ENCODE peak calls at places on chromosomes 5 and 9, in six cellular contexts. One of them, this sample, is unnamed.

GRCh38 chr9:19985081-19985480 is 196.2 kb upstream of the SLC24A2 start:
- DNase-seq in aorta: no peak
- DNase-seq in CD4-positive, CD25-positive, alpha-beta regulatory T cell: no peak
- DNase-seq in WERI-Rb-1: no peak
- DNase-seq in mammary epithelial cell: no peak
- DNase-seq in heart left ventricle: no peak
- DNase-seq in this sample: no peak

GRCh38 chr9:76374702-76375543 is 19.3 kb downstream of the RFK start:
- DNase-seq in aorta: peak; percentile 82
- DNase-seq in CD4-positive, CD25-positive, alpha-beta regulatory T cell: no peak
- DNase-seq in WERI-Rb-1: peak; percentile 35
- DNase-seq in mammary epithelial cell: peak; percentile 72
- DNase-seq in heart left ventricle: peak; percentile 79
- DNase-seq in this sample: no peak

GRCh38 chr5:61578858-61579503 is 246.9 kb downstream of the ZSWIM6 start:
- DNase-seq in aorta: no peak
- DNase-seq in CD4-positive, CD25-positive, alpha-beta regulatory T cell: no peak
- DNase-seq in WERI-Rb-1: no peak
- DNase-seq in mammary epithelial cell: no peak
- DNase-seq in heart left ventricle: no peak
- DNase-seq in this sample: no peak

GRCh38 chr9:71652480-71652879 is 115.8 kb downstream of the CEMIP2 start:
- DNase-seq in aorta: no peak
- DNase-seq in CD4-positive, CD25-positive, alpha-beta regulatory T cell: no peak
- DNase-seq in WERI-Rb-1: no peak
- DNase-seq in mammary epithelial cell: no peak
- DNase-seq in heart left ventricle: no peak
- DNase-seq in this sample: no peak

GRCh38 chr5:78781611-78782356 is 133.2 kb upstream of the LHFPL2 start:
- DNase-seq in aorta: no peak
- DNase-seq in CD4-positive, CD25-positive, alpha-beta regulatory T cell: no peak
- DNase-seq in WERI-Rb-1: no peak
- DNase-seq in mammary epithelial cell: no peak
- DNase-seq in heart left ventricle: no peak
- DNase-seq in this sample: no peak

GRCh38 chr5:170468633-170469032 is 35.2 kb upstream of the KCNIP1 start:
- DNase-seq in aorta: no peak
- DNase-seq in CD4-positive, CD25-positive, alpha-beta regulatory T cell: no peak
- DNase-seq in WERI-Rb-1: no peak
- DNase-seq in mammary epithelial cell: no peak
- DNase-seq in heart left ventricle: no peak
- DNase-seq in this sample: no peak

GRCh38 chr9:30609713-30610112 is 1774.7 kb upstream of the ACO1 start:
- DNase-seq in aorta: no peak
- DNase-seq in CD4-positive, CD25-positive, alpha-beta regulatory T cell: no peak
- DNase-seq in WERI-Rb-1: no peak
- DNase-seq in mammary epithelial cell: no peak
- DNase-seq in heart left ventricle: no peak
- DNase-seq in this sample: no peak

GRCh38 chr9:72983056-72983455 is 30.2 kb upstream of the ALDH1A1 start:
- DNase-seq in aorta: no peak
- DNase-seq in CD4-positive, CD25-positive, alpha-beta regulatory T cell: no peak
- DNase-seq in WERI-Rb-1: no peak
- DNase-seq in mammary epithelial cell: no peak
- DNase-seq in heart left ventricle: no peak
- DNase-seq in this sample: no peak

GRCh38 chr5:178542455-178542854 is 47.7 kb downstream of the COL23A1 start:
- DNase-seq in aorta: peak; percentile 55
- DNase-seq in CD4-positive, CD25-positive, alpha-beta regulatory T cell: no peak
- DNase-seq in WERI-Rb-1: no peak
- DNase-seq in mammary epithelial cell: no peak
- DNase-seq in heart left ventricle: peak; percentile 42
- DNase-seq in this sample: no peak

GRCh38 chr5:57780306-57780958 is 297.8 kb upstream of the ACTBL2 start:
- DNase-seq in aorta: peak; percentile 61
- DNase-seq in CD4-positive, CD25-positive, alpha-beta regulatory T cell: no peak
- DNase-seq in WERI-Rb-1: no peak
- DNase-seq in mammary epithelial cell: no peak
- DNase-seq in heart left ventricle: peak; percentile 46
- DNase-seq in this sample: no peak

GRCh38 chr5:137501846-137502406 is 2.8 kb upstream of the SPOCK1 start:
- DNase-seq in aorta: no peak
- DNase-seq in CD4-positive, CD25-positive, alpha-beta regulatory T cell: no peak
- DNase-seq in WERI-Rb-1: no peak
- DNase-seq in mammary epithelial cell: no peak
- DNase-seq in heart left ventricle: no peak
- DNase-seq in this sample: no peak

GRCh38 chr5:176908677-176909358 is 9.7 kb upstream of the HK3 start:
- DNase-seq in aorta: no peak
- DNase-seq in CD4-positive, CD25-positive, alpha-beta regulatory T cell: no peak
- DNase-seq in WERI-Rb-1: no peak
- DNase-seq in mammary epithelial cell: no peak
- DNase-seq in heart left ventricle: no peak
- DNase-seq in this sample: no peak

GRCh38 chr9:129404621-129405020 is 216.3 kb downstream of the C9orf50 start:
- DNase-seq in aorta: no peak
- DNase-seq in CD4-positive, CD25-positive, alpha-beta regulatory T cell: no peak
- DNase-seq in WERI-Rb-1: no peak
- DNase-seq in mammary epithelial cell: no peak
- DNase-seq in heart left ventricle: no peak
- DNase-seq in this sample: no peak

GRCh38 chr9:125884196-125884595 is 137.0 kb downstream of the PBX3 start:
- DNase-seq in aorta: no peak
- DNase-seq in CD4-positive, CD25-positive, alpha-beta regulatory T cell: no peak
- DNase-seq in WERI-Rb-1: no peak
- DNase-seq in mammary epithelial cell: no peak
- DNase-seq in heart left ventricle: no peak
- DNase-seq in this sample: no peak

GRCh38 chr9:125888220-125888619 is 141.0 kb downstream of the PBX3 start:
- DNase-seq in aorta: no peak
- DNase-seq in CD4-positive, CD25-positive, alpha-beta regulatory T cell: no peak
- DNase-seq in WERI-Rb-1: no peak
- DNase-seq in mammary epithelial cell: peak; percentile 70
- DNase-seq in heart left ventricle: no peak
- DNase-seq in this sample: no peak

GRCh38 chr9:125886365-125886764 is 139.2 kb downstream of the PBX3 start:
- DNase-seq in aorta: no peak
- DNase-seq in CD4-positive, CD25-positive, alpha-beta regulatory T cell: no peak
- DNase-seq in WERI-Rb-1: no peak
- DNase-seq in mammary epithelial cell: no peak
- DNase-seq in heart left ventricle: no peak
- DNase-seq in this sample: no peak

GRCh38 chr9:125878241-125878640 is 131.1 kb downstream of the PBX3 start:
- DNase-seq in aorta: no peak
- DNase-seq in CD4-positive, CD25-positive, alpha-beta regulatory T cell: no peak
- DNase-seq in WERI-Rb-1: peak; percentile 15
- DNase-seq in mammary epithelial cell: no peak
- DNase-seq in heart left ventricle: no peak
- DNase-seq in this sample: no peak

GRCh38 chr9:125883548-125883947 is 136.4 kb downstream of the PBX3 start:
- DNase-seq in aorta: no peak
- DNase-seq in CD4-positive, CD25-positive, alpha-beta regulatory T cell: no peak
- DNase-seq in WERI-Rb-1: no peak
- DNase-seq in mammary epithelial cell: no peak
- DNase-seq in heart left ventricle: no peak
- DNase-seq in this sample: no peak
- H3K27ac ChIP-seq in aorta: no peak overlapping the region
- H3K27ac ChIP-seq in CD4-positive, CD25-positive, alpha-beta regulatory T cell: no peak overlapping the region
- H3K27ac ChIP-seq in WERI-Rb-1: no peak overlapping the region
- H3K27ac ChIP-seq in mammary epithelial cell: no peak overlapping the region
- H3K27ac ChIP-seq in heart left ventricle: no peak overlapping the region
- H3K27ac ChIP-seq in this sample: no peak overlapping the region

GRCh38 chr9:94526951-94527350 is 27.9 kb upstream of the PCAT7 start:
- DNase-seq in aorta: no peak
- DNase-seq in CD4-positive, CD25-positive, alpha-beta regulatory T cell: no peak
- DNase-seq in WERI-Rb-1: no peak
- DNase-seq in mammary epithelial cell: no peak
- DNase-seq in heart left ventricle: no peak
- DNase-seq in this sample: no peak

GRCh38 chr9:94528886-94529285 is 26.0 kb upstream of the PCAT7 start:
- DNase-seq in aorta: no peak
- DNase-seq in CD4-positive, CD25-positive, alpha-beta regulatory T cell: no peak
- DNase-seq in WERI-Rb-1: no peak
- DNase-seq in mammary epithelial cell: no peak
- DNase-seq in heart left ventricle: no peak
- DNase-seq in this sample: no peak

GRCh38 chr9:94526271-94526670 is 28.6 kb upstream of the PCAT7 start:
- DNase-seq in aorta: no peak
- DNase-seq in CD4-positive, CD25-positive, alpha-beta regulatory T cell: no peak
- DNase-seq in WERI-Rb-1: no peak
- DNase-seq in mammary epithelial cell: no peak
- DNase-seq in heart left ventricle: no peak
- DNase-seq in this sample: no peak

GRCh38 chr9:94525396-94526035 is 29.4 kb upstream of the PCAT7 start:
- DNase-seq in aorta: no peak
- DNase-seq in CD4-positive, CD25-positive, alpha-beta regulatory T cell: no peak
- DNase-seq in WERI-Rb-1: no peak
- DNase-seq in mammary epithelial cell: no peak
- DNase-seq in heart left ventricle: no peak
- DNase-seq in this sample: no peak
- H3K36me3 ChIP-seq in aorta: no peaks in the 10 kb centered on the region
- H3K36me3 ChIP-seq in CD4-positive, CD25-positive, alpha-beta regulatory T cell: no peaks in the 10 kb centered on the region
- H3K36me3 ChIP-seq in WERI-Rb-1: no peaks in the 10 kb centered on the region
- H3K36me3 ChIP-seq in mammary epithelial cell: no peaks in the 10 kb centered on the region
- H3K36me3 ChIP-seq in heart left ventricle: no peaks in the 10 kb centered on the region
- H3K36me3 ChIP-seq in this sample: no peaks in the 10 kb centered on the region

GRCh38 chr5:643811-644271 is 31.7 kb downstream of the CEP72 start:
- DNase-seq in aorta: peak; percentile 66
- DNase-seq in CD4-positive, CD25-positive, alpha-beta regulatory T cell: no peak
- DNase-seq in WERI-Rb-1: no peak
- DNase-seq in mammary epithelial cell: no peak
- DNase-seq in heart left ventricle: no peak
- DNase-seq in this sample: no peak

GRCh38 chr5:642481-642880 is 30.3 kb downstream of the CEP72 start:
- DNase-seq in aorta: peak; percentile 74
- DNase-seq in CD4-positive, CD25-positive, alpha-beta regulatory T cell: no peak
- DNase-seq in WERI-Rb-1: no peak
- DNase-seq in mammary epithelial cell: no peak
- DNase-seq in heart left ventricle: no peak
- DNase-seq in this sample: no peak

GRCh38 chr5:644971-645370 is 32.8 kb downstream of the CEP72 start:
- DNase-seq in aorta: peak; percentile 41
- DNase-seq in CD4-positive, CD25-positive, alpha-beta regulatory T cell: no peak
- DNase-seq in WERI-Rb-1: no peak
- DNase-seq in mammary epithelial cell: no peak
- DNase-seq in heart left ventricle: no peak
- DNase-seq in this sample: no peak

GRCh38 chr5:644509-644908 is 32.4 kb downstream of the CEP72 start:
- DNase-seq in aorta: peak; percentile 64
- DNase-seq in CD4-positive, CD25-positive, alpha-beta regulatory T cell: no peak
- DNase-seq in WERI-Rb-1: no peak
- DNase-seq in mammary epithelial cell: no peak
- DNase-seq in heart left ventricle: no peak
- DNase-seq in this sample: no peak

GRCh38 chr5:643351-643801 is 31.2 kb downstream of the CEP72 start:
- DNase-seq in aorta: peak; percentile 69
- DNase-seq in CD4-positive, CD25-positive, alpha-beta regulatory T cell: no peak
- DNase-seq in WERI-Rb-1: no peak
- DNase-seq in mammary epithelial cell: no peak
- DNase-seq in heart left ventricle: no peak
- DNase-seq in this sample: no peak
- H3K27ac ChIP-seq in aorta: no peak overlapping the region
- H3K27ac ChIP-seq in CD4-positive, CD25-positive, alpha-beta regulatory T cell: no peak overlapping the region
- H3K27ac ChIP-seq in WERI-Rb-1: no peak overlapping the region
- H3K27ac ChIP-seq in mammary epithelial cell: no peak overlapping the region
- H3K27ac ChIP-seq in heart left ventricle: no peak overlapping the region
- H3K27ac ChIP-seq in this sample: no peak overlapping the region

GRCh38 chr5:149177339-149177843 is 36.1 kb downstream of the ABLIM3 start:
- DNase-seq in aorta: no peak
- DNase-seq in CD4-positive, CD25-positive, alpha-beta regulatory T cell: no peak
- DNase-seq in WERI-Rb-1: no peak
- DNase-seq in mammary epithelial cell: no peak
- DNase-seq in heart left ventricle: no peak
- DNase-seq in this sample: no peak
- H3K36me3 ChIP-seq in aorta: no peaks in the 10 kb centered on the region
- H3K36me3 ChIP-seq in CD4-positive, CD25-positive, alpha-beta regulatory T cell: no peaks in the 10 kb centered on the region
- H3K36me3 ChIP-seq in WERI-Rb-1: no peaks in the 10 kb centered on the region
- H3K36me3 ChIP-seq in mammary epithelial cell: no peaks in the 10 kb centered on the region
- H3K36me3 ChIP-seq in heart left ventricle: no peaks in the 10 kb centered on the region
- H3K36me3 ChIP-seq in this sample: no peaks in the 10 kb centered on the region

DNA sequence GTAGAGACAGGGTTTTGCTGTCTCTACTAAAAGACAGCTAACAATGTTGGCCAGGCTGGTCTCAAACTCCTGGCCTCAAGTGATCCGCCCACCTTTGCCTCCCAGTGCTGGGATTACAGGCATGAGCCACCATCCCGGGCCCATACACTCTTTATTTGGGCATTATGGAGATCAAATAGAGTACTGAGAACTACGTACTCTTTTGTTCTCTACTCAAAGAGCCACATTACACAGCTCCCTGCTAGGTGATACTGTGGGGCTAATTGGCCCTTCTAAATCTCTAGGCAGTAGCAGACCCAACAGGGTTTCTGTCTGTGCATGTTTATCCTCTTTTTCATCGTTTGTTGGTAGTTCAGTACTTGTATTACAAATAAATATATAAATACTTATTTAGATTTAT is 16.1 kb downstream of the CKMT2 start:
- DNase-seq in aorta: no peak
- DNase-seq in CD4-positive, CD25-positive, alpha-beta regulatory T cell: no peak
- DNase-seq in WERI-Rb-1: no peak
- DNase-seq in mammary epithelial cell: no peak
- DNase-seq in heart left ventricle: no peak
- DNase-seq in this sample: no peak
- H3K27ac ChIP-seq in aorta: no peak overlapping the region
- H3K27ac ChIP-seq in CD4-positive, CD25-positive, alpha-beta regulatory T cell: no peak overlapping the region
- H3K27ac ChIP-seq in WERI-Rb-1: no peak overlapping the region
- H3K27ac ChIP-seq in mammary epithelial cell: no peak overlapping the region
- H3K27ac ChIP-seq in heart left ventricle: no peak overlapping the region
- H3K27ac ChIP-seq in this sample: no peak overlapping the region

DNA sequence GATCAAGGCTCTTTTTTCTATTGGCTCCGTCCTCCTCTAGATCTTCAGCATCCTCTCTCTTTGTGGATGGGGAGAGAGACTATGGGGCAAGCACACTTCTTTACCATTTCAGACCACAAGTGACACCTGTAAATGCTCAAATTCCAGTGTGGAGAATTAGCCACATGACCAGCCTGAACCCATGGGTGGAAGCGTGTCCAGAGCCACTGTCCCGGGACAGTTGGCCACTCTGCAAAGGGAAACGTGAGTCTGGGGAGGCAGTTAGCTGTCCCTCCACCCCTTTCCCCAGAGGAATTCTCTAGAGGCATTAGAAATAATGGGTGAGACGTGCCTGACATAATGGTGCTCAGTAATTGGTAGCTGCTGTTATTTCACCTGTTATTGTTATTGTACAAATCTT is 40.9 kb downstream of the AMBP start:
- DNase-seq in aorta: no peak
- DNase-seq in CD4-positive, CD25-positive, alpha-beta regulatory T cell: no peak
- DNase-seq in WERI-Rb-1: no peak
- DNase-seq in mammary epithelial cell: no peak
- DNase-seq in heart left ventricle: no peak
- DNase-seq in this sample: no peak
- H3K36me3 ChIP-seq in aorta: no peaks in the 10 kb centered on the region
- H3K36me3 ChIP-seq in CD4-positive, CD25-positive, alpha-beta regulatory T cell: no peaks in the 10 kb centered on the region
- H3K36me3 ChIP-seq in WERI-Rb-1: no peaks in the 10 kb centered on the region
- H3K36me3 ChIP-seq in mammary epithelial cell: peaks cover 3% of the 10 kb centered on the region
- H3K36me3 ChIP-seq in heart left ventricle: no peaks in the 10 kb centered on the region
- H3K36me3 ChIP-seq in this sample: no peaks in the 10 kb centered on the region

This sample was measured in CD8-positive, alpha-beta memory T cell.